ENCODE peak calls at places on chromosome 18, in four cellular contexts. H is NT2/D1, W is K562, Z is HepG2. V is an unnamed sample.

GRCh38 chr18:59623456-59624383 is 73.5 kb downstream of the CCBE1 start:
- DNase-seq in W (no peak), H (no peak), Z (no peak), V (no peak)

GRCh38 chr18:65906621-65907034 is 155.8 kb downstream of the CDH7 start:
- DNase-seq in H (peak), W (no peak), Z (no peak), V (no peak)

GRCh38 chr18:22387787-22388186 is 29.9 kb downstream of the CTAGE1 start:
- DNase-seq in H (no peak), Z (no peak), W (no peak), V (no peak)

GRCh38 chr18:57923606-57924005 is 120.4 kb upstream of the NEDD4L start:
- DNase-seq in H (no peak), W (no peak), Z (no peak), V (no peak)

GRCh38 chr18:45670281-45670962 is 53.6 kb upstream of the SLC14A1 start:
- DNase-seq in Z (no peak), H (no peak), W (peak), V (no peak)

GRCh38 chr18:77102246-77103040 is 30.1 kb downstream of the MBP start:
- DNase-seq in H (no peak), W (no peak), Z (no peak), V (no peak)

GRCh38 chr18:50866765-50867164 is 12.2 kb upstream of the ME2 start:
- DNase-seq in H (no peak), Z (no peak), W (no peak), V (no peak)

GRCh38 chr18:35912332-35912731 is 60.1 kb upstream of the RMP24 start:
- DNase-seq in Z (no peak), H (no peak), W (no peak), V (no peak)

GRCh38 chr18:24695168-24695567 is 234.7 kb downstream of the HRH4 start:
- DNase-seq in W (no peak), H (no peak), Z (no peak), V (no peak)
- TF ChIP-seq YY1 in W (no peak), H (no peak), Z (no peak), V (no peak)

GRCh38 chr18:70398076-70398475 is 109.2 kb downstream of the SOCS6 start:
- DNase-seq in W (no peak), Z (no peak), H (no peak), V (no peak)
- TF ChIP-seq YY1 in W (no peak), Z (no peak), H (no peak), V (no peak)

GRCh38 chr18:3877678-3878077 is 427.7 kb downstream of the TGIF1 start:
- DNase-seq in Z (no peak), H (no peak), W (no peak), V (no peak)
- TF ChIP-seq YY1 in Z (no peak), H (no peak), W (no peak), V (no peak)

GRCh38 chr18:13730486-13730885 is 4.0 kb downstream of the RNMT start:
- DNase-seq in H (no peak), Z (no peak), W (no peak), V (no peak)

GRCh38 chr18:13726228-13726971 is at the start of the genes FAM210A and RNMT:
- DNase-seq in H (peak), Z (peak), W (peak), V (peak)

GRCh38 chr18:13725566-13726227 is 661 bp downstream of the FAM210A start:
- DNase-seq in Z (peak), W (peak), H (no peak), V (no peak)

DNA sequence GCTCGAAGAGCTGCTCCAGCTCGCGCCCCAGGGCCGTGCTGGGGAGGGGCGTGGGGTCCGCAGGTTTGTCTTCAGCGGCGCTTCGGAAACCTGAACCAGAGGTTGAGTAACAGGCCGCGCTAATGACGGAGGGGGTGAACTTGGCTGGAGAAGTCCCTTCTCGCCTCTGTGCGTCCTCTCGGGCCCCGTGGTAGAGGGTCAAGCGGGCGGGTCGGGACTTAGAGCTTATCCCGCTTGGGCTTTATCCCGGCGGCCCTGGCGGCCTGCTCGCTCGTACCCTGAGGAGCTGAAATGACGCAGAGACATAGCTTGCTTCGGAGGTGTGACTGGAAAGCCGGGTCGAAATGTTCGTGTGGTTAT is 479 bp downstream of the RNMT start:
- DNase-seq in Z (peak), W (peak), H (no peak), V (no peak)
- TF ChIP-seq YY1 in Z (no peak), W (no peak), H (no peak), V (no peak)

GRCh38 chr18:74840492-74841167 is 243.0 kb downstream of the ZNF407 start:
- DNase-seq in Z (peak), H (no peak), W (no peak), V (no peak)
- TF ChIP-seq YY1 in Z (no peak), H (no peak), W (no peak), V (no peak)

DNA sequence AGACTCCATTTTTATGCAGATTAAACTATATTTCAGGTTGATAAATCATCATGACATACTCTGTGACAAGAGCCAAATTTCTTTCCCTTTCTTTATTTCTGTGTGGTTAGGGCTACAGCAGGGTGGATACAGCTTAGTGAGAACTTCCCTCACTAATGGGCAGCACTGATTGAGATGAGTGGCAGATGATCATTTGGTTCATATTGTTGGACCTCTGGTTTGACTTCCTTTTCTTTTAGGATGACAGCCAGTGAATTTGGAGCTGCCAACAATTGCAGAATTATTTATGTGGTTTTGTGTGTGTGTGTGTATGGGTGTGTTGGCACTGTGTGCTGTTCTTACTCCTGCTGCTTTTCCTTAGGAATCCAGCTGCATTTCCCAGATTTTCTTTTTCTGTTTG is 481.3 kb downstream of the PIK3C3 start:
- DNase-seq in W (no peak), H (no peak), Z (no peak), V (no peak)
- TF ChIP-seq YY1 in W (no peak), H (no peak), Z (no peak), V (no peak)

GRCh38 chr18:44582432-44582831 is 98.3 kb upstream of the SETBP1 start:
- DNase-seq in Z (no peak), W (no peak), H (no peak), V (no peak)
- TF ChIP-seq YY1 in Z (no peak), W (no peak), H (no peak), V (no peak)

DNA sequence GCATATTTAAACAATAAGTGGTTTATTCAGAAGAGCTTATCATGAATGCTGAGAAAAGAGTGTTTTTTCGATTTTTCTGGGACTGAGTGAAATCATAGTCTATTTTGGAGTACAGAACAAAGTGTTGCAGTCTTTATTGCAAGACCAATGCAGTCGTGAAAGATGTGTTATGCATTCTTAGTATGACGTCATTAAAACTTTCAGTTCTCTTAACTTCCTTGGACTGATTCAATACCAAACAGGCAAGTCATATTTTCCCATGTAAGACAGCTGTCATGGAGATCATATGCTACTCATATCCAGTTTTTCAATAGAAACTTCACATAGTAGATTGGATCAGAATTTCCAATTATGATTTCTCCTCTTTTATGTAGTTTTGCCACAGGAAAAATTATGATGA is 92.6 kb downstream of the RIT2 start:
- DNase-seq in W (no peak), H (no peak), Z (no peak), V (no peak)
- TF ChIP-seq YY1 in W (no peak), H (no peak), Z (no peak), V (no peak)

GRCh38 chr18:5315838-5316237 is 20.3 kb upstream of the ZBTB14 start:
- DNase-seq in W (no peak), H (no peak), Z (no peak), V (no peak)

GRCh38 chr18:5305835-5306234 is 10.3 kb upstream of the ZBTB14 start:
- DNase-seq in H (no peak), Z (no peak), W (no peak), V (no peak)

GRCh38 chr18:5311273-5312009 is 15.9 kb upstream of the ZBTB14 start:
- DNase-seq in H (no peak), W (no peak), Z (no peak), V (no peak)

GRCh38 chr18:5304232-5304631 is 8.7 kb upstream of the ZBTB14 start:
- DNase-seq in H (no peak), W (no peak), Z (peak), V (no peak)

DNA sequence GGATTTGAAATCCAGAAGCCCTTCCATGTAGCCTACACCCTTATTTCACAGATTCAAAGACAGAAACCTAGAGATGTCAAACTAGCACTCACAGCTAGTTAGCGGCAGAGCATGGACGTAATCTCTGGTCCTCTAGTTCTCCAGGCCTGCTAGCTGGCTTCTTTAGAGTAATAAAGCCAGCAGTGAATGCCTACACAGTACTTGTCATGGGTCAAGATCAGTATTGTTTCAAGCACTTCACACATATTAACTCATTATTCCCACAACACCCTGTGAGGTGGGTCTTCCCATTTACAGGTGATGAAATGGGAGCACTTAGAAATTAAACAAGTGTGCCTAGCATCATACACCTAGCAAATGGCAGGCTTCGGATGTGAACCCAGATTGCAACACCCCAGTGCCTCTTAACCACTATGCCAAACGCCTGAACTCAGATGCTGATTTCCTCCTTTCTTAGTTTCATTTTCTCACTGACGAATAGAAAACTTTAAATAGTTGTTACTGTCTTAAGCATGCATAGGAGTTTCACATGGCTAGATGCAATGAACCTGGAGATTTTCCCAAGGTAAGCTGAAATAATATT is 14.5 kb upstream of the ZBTB14 start:
- DNase-seq in Z (no peak), H (no peak), W (no peak), V (no peak)
- TF ChIP-seq YY1 in Z (no peak), H (no peak), W (no peak), V (no peak)

GRCh38 chr18:9449580-9449979 is 25.7 kb upstream of the RALBP1 start:
- DNase-seq in H (no peak), W (peak), Z (no peak), V (no peak)
- TF ChIP-seq YY1 in H (no peak), W (no peak), Z (no peak), V (no peak)